ENCODE peak calls at places on chromosomes 1 and 21, in four cellular contexts. R is cardiac muscle cell, L is IMR-90, K is suprapubic skin. B is an unnamed sample. For H3K36me3 and H3K4me1, the result is how much of the 10 kb centered on the place peaks cover.

GRCh38 chr21:27776925-27777553 is 810.2 kb upstream of the ADAMTS5 start:
- DNase-seq in K (no peak), R (no peak), L (no peak), B (no peak)

GRCh38 chr1:230365723-230366307 is 60.3 kb downstream of the PGBD5 start:
- DNase-seq in L (no peak), K (no peak), R (no peak), B (no peak)

GRCh38 chr1:61187380-61188086 is 105.2 kb downstream of the NFIA start:
- DNase-seq in K (no peak), R (no peak), L (no peak), B (no peak)

GRCh38 chr21:37710555-37711293 is 205.5 kb downstream of the KCNJ6 start:
- DNase-seq in L (peak), K (no peak), R (peak), B (peak)

GRCh38 chr1:156750932-156751723 is at the start of gene HDGF:
- DNase-seq in K (no peak), R (peak), L (no peak), B (peak)

GRCh38 chr1:156845055-156845952 is 13.6 kb downstream of the INSRR start:
- DNase-seq in K (no peak), R (peak), L (no peak), B (no peak)

GRCh38 chr1:81551942-81552341 is 248.8 kb upstream of the ADGRL2 start:
- DNase-seq in R (no peak), K (no peak), L (no peak), B (no peak)

GRCh38 chr1:220877348-220878095 is 1.7 kb upstream of the HLX start:
- DNase-seq in K (peak), R (no peak), L (no peak), B (no peak)

GRCh38 chr1:167645625-167646410 is 15.8 kb downstream of the RCSD1 start:
- DNase-seq in K (peak), R (no peak), L (no peak), B (no peak)

GRCh38 chr1:109782514-109782913 is 18.8 kb upstream of the EPS8L3 start:
- DNase-seq in L (peak), R (no peak), K (no peak), B (peak)

GRCh38 chr1:109781807-109782206 is 18.1 kb upstream of the EPS8L3 start:
- DNase-seq in L (no peak), R (no peak), K (no peak), B (no peak)

GRCh38 chr1:109782927-109783326 is 19.2 kb upstream of the EPS8L3 start:
- DNase-seq in L (no peak), R (no peak), K (no peak), B (no peak)

GRCh38 chr1:109784551-109785252 is 21.0 kb upstream of the EPS8L3 start:
- DNase-seq in L (no peak), K (no peak), R (no peak), B (no peak)

GRCh38 chr1:109783436-109783835 is 19.7 kb upstream of the EPS8L3 start:
- DNase-seq in K (no peak), R (peak), L (peak), B (peak)
- H3K4me3 ChIP-seq in K (no peak), R (no peak), L (no peak), B (no peak)

GRCh38 chr1:11289064-11289463 is 16.1 kb downstream of the UBIAD1 start:
- DNase-seq in K (no peak), L (no peak), R (peak), B (peak)

GRCh38 chr1:11285883-11286734 is 13.1 kb downstream of the UBIAD1 start:
- DNase-seq in R (peak), L (peak), K (no peak), B (no peak)

GRCh38 chr1:11284784-11285183 is 11.8 kb downstream of the UBIAD1 start:
- DNase-seq in R (no peak), K (no peak), L (no peak), B (no peak)

GRCh38 chr1:11283148-11283547 is 10.2 kb downstream of the UBIAD1 start:
- DNase-seq in K (no peak), R (no peak), L (no peak), B (no peak)

GRCh38 chr1:11286735-11287410 is 13.9 kb downstream of the UBIAD1 start:
- DNase-seq in K (no peak), L (peak), R (no peak), B (peak)
- H3K36me3 ChIP-seq in K (under half), L (under half), R (under half), B (under half)

DNA sequence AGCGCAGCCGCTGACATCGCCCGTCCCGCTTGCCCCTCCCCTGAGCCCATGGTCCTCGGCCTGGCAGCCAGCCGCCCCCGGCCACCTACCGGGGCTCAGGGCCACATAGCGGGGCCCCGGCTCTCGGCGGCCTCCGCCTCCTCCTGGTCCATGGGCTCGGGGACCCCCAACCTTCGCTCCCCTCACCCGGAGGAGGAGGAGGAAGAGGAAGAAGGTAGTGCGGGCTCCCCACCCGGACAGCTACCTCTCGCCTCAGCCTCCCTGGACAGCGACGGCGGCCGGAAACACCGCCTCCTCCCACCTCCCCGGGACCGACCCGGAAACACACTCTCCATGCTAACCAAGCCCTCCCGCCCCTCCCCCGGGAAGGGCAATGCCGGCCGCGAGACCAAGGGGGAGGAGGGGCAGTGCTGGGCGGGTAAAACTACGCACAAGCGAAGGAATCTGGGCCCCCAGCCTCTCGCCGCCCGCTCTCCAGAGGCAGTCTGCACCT is at the start of gene KIAA0319L:
- DNase-seq in L (peak), K (peak), R (peak), B (peak)
- H3K4me1 ChIP-seq in L (under half), K (half or more), R (under half), B (under half)

GRCh38 chr1:85628791-85629531 is 48.4 kb downstream of the CCN1 start:
- DNase-seq in L (peak), K (no peak), R (no peak), B (peak)
- H3K4me3 ChIP-seq in L (peak), K (no peak), R (no peak), B (peak)

GRCh38 chr1:39745016-39745670 is 6.5 kb downstream of the PPIE start:
- DNase-seq in L (no peak), R (no peak), K (no peak), B (no peak)
- H3K36me3 ChIP-seq in L (under half), R (half or more), K (half or more), B (half or more)

GRCh38 chr1:153362187-153362586 is 4.5 kb downstream of the S100A9 start:
- DNase-seq in L (no peak), K (peak), R (no peak), B (no peak)
- H3K4me1 ChIP-seq in L (under half), K (under half), R (under half), B (under half)

GRCh38 chr21:44086636-44087425 is 20.4 kb upstream of the PWP2 start:
- DNase-seq in K (peak), L (no peak), R (no peak), B (no peak)

GRCh38 chr21:44090332-44090731 is 16.9 kb upstream of the PWP2 start:
- DNase-seq in R (no peak), L (no peak), K (no peak), B (no peak)

GRCh38 chr21:44087426-44088400 is 19.5 kb upstream of the PWP2 start:
- DNase-seq in L (no peak), K (peak), R (no peak), B (no peak)

GRCh38 chr21:44089001-44089911 is 17.9 kb upstream of the PWP2 start:
- DNase-seq in L (no peak), R (no peak), K (no peak), B (no peak)

GRCh38 chr21:44088401-44088780 is 18.8 kb upstream of the PWP2 start:
- DNase-seq in L (no peak), K (no peak), R (no peak), B (no peak)
- H3K4me3 ChIP-seq in L (no peak), K (no peak), R (no peak), B (no peak)

GRCh38 chr1:41013812-41014211 is 7.7 kb downstream of the SLFNL1 start:
- DNase-seq in R (no peak), L (no peak), K (no peak), B (no peak)
- H3K36me3 ChIP-seq in R (under half), L (under half), K (half or more), B (half or more)

GRCh38 chr1:101406271-101406670 is 169.5 kb downstream of the S1PR1 start:
- DNase-seq in L (no peak), K (no peak), R (no peak), B (no peak)
- H3K4me1 ChIP-seq in L (under half), K (under half), R (under half), B (under half)

B was measured in SJCRH30.